ENCODE peak calls at places on chromosomes 3 and 15, in six cellular contexts. One of them, this sample, is unnamed.

GRCh38 chr15:66939451-66940023 is 125.9 kb upstream of the SMAD3 start:
- DNase-seq in endothelial cell of umbilical vein: no peak
- DNase-seq in fibroblast of lung: no peak
- DNase-seq in astrocyte: no peak
- DNase-seq in A549: no peak
- DNase-seq in MM.1S: no peak
- DNase-seq in this sample: no peak

GRCh38 chr3:160825311-160825800 is 69.3 kb downstream of the PPM1L start:
- DNase-seq in MM.1S: no peak
- DNase-seq in A549: no peak
- DNase-seq in endothelial cell of umbilical vein: no peak
- DNase-seq in astrocyte: no peak
- DNase-seq in fibroblast of lung: no peak
- DNase-seq in this sample: no peak

GRCh38 chr15:49915822-49916221 is 203.2 kb downstream of the ATP8B4 start:
- DNase-seq in fibroblast of lung: no peak
- DNase-seq in A549: no peak
- DNase-seq in MM.1S: no peak
- DNase-seq in endothelial cell of umbilical vein: no peak
- DNase-seq in astrocyte: no peak
- DNase-seq in this sample: no peak

GRCh38 chr3:78633626-78634025 is 1134.2 kb downstream of the ROBO1 start:
- DNase-seq in astrocyte: peak; percentile 14
- DNase-seq in MM.1S: no peak
- DNase-seq in A549: no peak
- DNase-seq in fibroblast of lung: peak; percentile 5
- DNase-seq in endothelial cell of umbilical vein: no peak
- DNase-seq in this sample: no peak

GRCh38 chr15:77162872-77163633 is 92.1 kb upstream of the TSPAN3 start:
- DNase-seq in endothelial cell of umbilical vein: no peak
- DNase-seq in A549: no peak
- DNase-seq in fibroblast of lung: no peak
- DNase-seq in astrocyte: no peak
- DNase-seq in MM.1S: no peak
- DNase-seq in this sample: no peak

GRCh38 chr3:152276688-152277087 is 8.0 kb downstream of the MBNL1 start:
- DNase-seq in fibroblast of lung: no peak
- DNase-seq in MM.1S: no peak
- DNase-seq in endothelial cell of umbilical vein: no peak
- DNase-seq in astrocyte: no peak
- DNase-seq in A549: no peak
- DNase-seq in this sample: no peak

GRCh38 chr3:99373088-99373875 is 265.1 kb upstream of the COL8A1 start:
- DNase-seq in fibroblast of lung: no peak
- DNase-seq in MM.1S: no peak
- DNase-seq in astrocyte: peak; percentile 82
- DNase-seq in endothelial cell of umbilical vein: no peak
- DNase-seq in A549: no peak
- DNase-seq in this sample: no peak

GRCh38 chr3:71066849-71067261 is 516.7 kb downstream of the FOXP1 start:
- DNase-seq in MM.1S: no peak
- DNase-seq in astrocyte: peak; percentile 66
- DNase-seq in fibroblast of lung: peak; percentile 80
- DNase-seq in endothelial cell of umbilical vein: peak; percentile 53
- DNase-seq in A549: no peak
- DNase-seq in this sample: no peak

GRCh38 chr3:127062926-127063325 is 80.0 kb downstream of the PLXNA1 start:
- DNase-seq in A549: no peak
- DNase-seq in MM.1S: no peak
- DNase-seq in endothelial cell of umbilical vein: no peak
- DNase-seq in astrocyte: no peak
- DNase-seq in fibroblast of lung: no peak
- DNase-seq in this sample: no peak

GRCh38 chr3:28316226-28316625 is 32.3 kb upstream of the ZCWPW2 start:
- DNase-seq in A549: no peak
- DNase-seq in MM.1S: no peak
- DNase-seq in astrocyte: peak; percentile 8
- DNase-seq in fibroblast of lung: no peak
- DNase-seq in endothelial cell of umbilical vein: no peak
- DNase-seq in this sample: no peak

GRCh38 chr3:113912551-113913246 is 35.1 kb upstream of the ZDHHC23 start:
- DNase-seq in MM.1S: peak; percentile 87
- DNase-seq in endothelial cell of umbilical vein: peak; percentile 66
- DNase-seq in A549: peak; percentile 24
- DNase-seq in fibroblast of lung: peak; percentile 71
- DNase-seq in astrocyte: peak; percentile 50
- DNase-seq in this sample: peak; percentile 50

GRCh38 chr3:172666181-172666872 is 44.5 kb downstream of the NCEH1 start:
- DNase-seq in astrocyte: no peak
- DNase-seq in A549: no peak
- DNase-seq in fibroblast of lung: no peak
- DNase-seq in MM.1S: no peak
- DNase-seq in endothelial cell of umbilical vein: no peak
- DNase-seq in this sample: no peak

GRCh38 chr3:47985376-47985775 is 30.8 kb downstream of the MAP4 start:
- DNase-seq in A549: no peak
- DNase-seq in MM.1S: no peak
- DNase-seq in endothelial cell of umbilical vein: peak; percentile 27
- DNase-seq in fibroblast of lung: no peak
- DNase-seq in astrocyte: no peak
- DNase-seq in this sample: no peak
- H3K4me2 ChIP-seq in A549: no peak overlapping the region
- H3K4me2 ChIP-seq in MM.1S: no peak overlapping the region
- H3K4me2 ChIP-seq in endothelial cell of umbilical vein: peak overlapping the region; percentile 9
- H3K4me2 ChIP-seq in fibroblast of lung: no peak overlapping the region
- H3K4me2 ChIP-seq in astrocyte: no peak overlapping the region
- H3K4me2 ChIP-seq in this sample: no peak overlapping the region

GRCh38 chr15:90044916-90045371 is 43.8 kb downstream of the ZNF710 start:
- DNase-seq in fibroblast of lung: no peak
- DNase-seq in astrocyte: no peak
- DNase-seq in MM.1S: no peak
- DNase-seq in endothelial cell of umbilical vein: no peak
- DNase-seq in A549: no peak
- DNase-seq in this sample: no peak

GRCh38 chr15:90046846-90047481 is 45.8 kb downstream of the ZNF710 start:
- DNase-seq in astrocyte: no peak
- DNase-seq in MM.1S: peak; percentile 91
- DNase-seq in endothelial cell of umbilical vein: no peak
- DNase-seq in fibroblast of lung: no peak
- DNase-seq in A549: no peak
- DNase-seq in this sample: no peak

GRCh38 chr15:90047956-90048575 is 46.9 kb downstream of the ZNF710 start:
- DNase-seq in astrocyte: peak; percentile 19
- DNase-seq in MM.1S: no peak
- DNase-seq in A549: no peak
- DNase-seq in fibroblast of lung: no peak
- DNase-seq in endothelial cell of umbilical vein: no peak
- DNase-seq in this sample: no peak

GRCh38 chr15:90044191-90044590 is 43.1 kb downstream of the ZNF710 start:
- DNase-seq in MM.1S: no peak
- DNase-seq in endothelial cell of umbilical vein: no peak
- DNase-seq in fibroblast of lung: no peak
- DNase-seq in A549: no peak
- DNase-seq in astrocyte: no peak
- DNase-seq in this sample: no peak

GRCh38 chr15:90046289-90046688 is 45.2 kb downstream of the ZNF710 start:
- DNase-seq in A549: no peak
- DNase-seq in endothelial cell of umbilical vein: no peak
- DNase-seq in fibroblast of lung: no peak
- DNase-seq in astrocyte: no peak
- DNase-seq in MM.1S: no peak
- DNase-seq in this sample: no peak
- H3K4me1 ChIP-seq in A549: no peaks in the 10 kb centered on the region
- H3K4me1 ChIP-seq in endothelial cell of umbilical vein: no peaks in the 10 kb centered on the region
- H3K4me1 ChIP-seq in fibroblast of lung: no peaks in the 10 kb centered on the region
- H3K4me1 ChIP-seq in astrocyte: no peaks in the 10 kb centered on the region
- H3K4me1 ChIP-seq in MM.1S: peaks cover 33% of the 10 kb centered on the region
- H3K4me1 ChIP-seq in this sample: peaks cover 18% of the 10 kb centered on the region

DNA sequence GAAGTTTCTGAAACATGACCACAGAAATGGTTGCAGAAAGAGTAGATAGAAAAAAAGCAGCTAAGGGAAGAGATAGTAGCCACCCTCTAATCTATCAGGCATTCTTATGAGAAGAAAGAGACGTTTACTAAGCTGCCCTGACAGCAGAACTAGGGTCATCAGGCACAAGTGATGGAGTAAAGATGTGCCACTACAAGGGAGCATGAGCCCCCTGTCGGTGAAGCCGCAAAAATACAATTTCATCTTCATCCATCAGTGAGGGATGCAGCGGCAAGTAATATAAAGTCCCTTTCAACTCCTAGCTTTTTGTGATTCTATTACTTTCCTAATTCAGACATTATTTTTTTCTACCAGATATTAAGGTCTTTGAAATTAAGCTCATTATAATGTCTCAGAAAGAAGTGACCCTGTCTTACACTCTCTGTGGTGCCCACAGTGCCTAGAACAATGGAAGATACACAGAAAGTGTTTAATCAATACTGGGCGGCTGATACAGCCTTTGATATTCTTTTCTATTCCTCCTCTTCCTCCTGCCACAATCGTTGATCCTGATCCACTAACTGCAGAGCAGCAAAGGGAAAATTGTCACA is 651.6 kb downstream of the NTRK3 start:
- DNase-seq in fibroblast of lung: peak; percentile 17
- DNase-seq in astrocyte: no peak
- DNase-seq in A549: peak; percentile 21
- DNase-seq in endothelial cell of umbilical vein: no peak
- DNase-seq in MM.1S: peak; percentile 12
- DNase-seq in this sample: no peak
- TF ChIP-seq CTCF in fibroblast of lung: peak; percentile 45
- TF ChIP-seq CTCF in astrocyte: peak; percentile 44
- TF ChIP-seq CTCF in A549: peak; percentile 36
- TF ChIP-seq CTCF in endothelial cell of umbilical vein: peak; percentile 21
- TF ChIP-seq CTCF in MM.1S: peak; percentile 55
- TF ChIP-seq CTCF in this sample: no peak

GRCh38 chr15:62625421-62626033 is 417.0 kb upstream of the TPM1 start:
- DNase-seq in MM.1S: no peak
- DNase-seq in fibroblast of lung: peak; percentile 27
- DNase-seq in astrocyte: no peak
- DNase-seq in A549: no peak
- DNase-seq in endothelial cell of umbilical vein: no peak
- DNase-seq in this sample: no peak
- H3K4me2 ChIP-seq in MM.1S: no peak overlapping the region
- H3K4me2 ChIP-seq in fibroblast of lung: peak overlapping the region; percentile 65
- H3K4me2 ChIP-seq in astrocyte: peak overlapping the region; percentile 33
- H3K4me2 ChIP-seq in A549: no peak overlapping the region
- H3K4me2 ChIP-seq in endothelial cell of umbilical vein: no peak overlapping the region
- H3K4me2 ChIP-seq in this sample: no peak overlapping the region

GRCh38 chr3:124832782-124833709 is 54.1 kb downstream of the ITGB5 start:
- DNase-seq in fibroblast of lung: peak; percentile 93
- DNase-seq in MM.1S: no peak
- DNase-seq in endothelial cell of umbilical vein: peak; percentile 71
- DNase-seq in astrocyte: peak; percentile 92
- DNase-seq in A549: no peak
- DNase-seq in this sample: no peak

GRCh38 chr3:124831631-124832184 is 55.5 kb downstream of the ITGB5 start:
- DNase-seq in A549: no peak
- DNase-seq in fibroblast of lung: no peak
- DNase-seq in endothelial cell of umbilical vein: no peak
- DNase-seq in astrocyte: no peak
- DNase-seq in MM.1S: no peak
- DNase-seq in this sample: no peak

GRCh38 chr3:124829819-124830554 is 57.2 kb downstream of the ITGB5 start:
- DNase-seq in MM.1S: no peak
- DNase-seq in A549: no peak
- DNase-seq in endothelial cell of umbilical vein: no peak
- DNase-seq in fibroblast of lung: no peak
- DNase-seq in astrocyte: no peak
- DNase-seq in this sample: no peak

GRCh38 chr3:124826703-124827102 is 60.5 kb downstream of the ITGB5 start:
- DNase-seq in fibroblast of lung: peak; percentile 94
- DNase-seq in A549: no peak
- DNase-seq in astrocyte: peak; percentile 95
- DNase-seq in MM.1S: no peak
- DNase-seq in endothelial cell of umbilical vein: peak; percentile 74
- DNase-seq in this sample: no peak

DNA sequence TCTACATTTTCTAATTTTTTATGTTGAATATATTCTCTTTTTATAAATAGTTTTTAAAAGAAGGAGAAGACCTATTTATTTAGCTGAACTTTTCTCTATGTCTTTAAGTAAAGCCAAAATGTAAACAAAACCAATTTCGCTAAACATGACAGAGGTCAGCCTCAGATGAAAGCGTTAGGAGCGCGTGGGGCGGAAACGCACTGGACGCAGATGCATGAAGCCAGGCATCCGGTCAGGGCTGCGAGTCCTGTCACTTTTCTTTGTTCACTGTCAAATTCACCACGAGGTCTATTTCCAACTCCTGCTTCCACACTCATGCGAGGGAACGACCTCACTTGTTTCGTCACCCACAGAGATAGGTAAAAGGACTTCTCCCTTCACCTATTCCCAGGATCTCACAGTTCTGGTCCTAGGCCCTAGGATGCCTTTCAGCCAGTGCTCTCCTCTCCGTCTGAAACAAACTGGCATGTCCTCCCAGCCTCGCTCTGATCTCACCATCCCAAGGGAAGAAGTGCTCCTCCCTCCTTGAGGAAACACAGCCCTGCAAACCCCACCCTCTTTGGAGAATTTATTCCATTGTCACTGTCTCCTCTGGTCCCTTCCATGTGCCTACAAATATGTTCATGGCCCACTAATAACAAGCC is 57.9 kb downstream of the ITGB5 start:
- DNase-seq in endothelial cell of umbilical vein: no peak
- DNase-seq in A549: no peak
- DNase-seq in astrocyte: no peak
- DNase-seq in MM.1S: no peak
- DNase-seq in fibroblast of lung: no peak
- DNase-seq in this sample: no peak
- H3K4me1 ChIP-seq in endothelial cell of umbilical vein: peaks cover 15% of the 10 kb centered on the region
- H3K4me1 ChIP-seq in A549: peaks cover 75% of the 10 kb centered on the region
- H3K4me1 ChIP-seq in astrocyte: peaks cover 45% of the 10 kb centered on the region
- H3K4me1 ChIP-seq in MM.1S: peaks cover 7% of the 10 kb centered on the region
- H3K4me1 ChIP-seq in fibroblast of lung: peaks cover 35% of the 10 kb centered on the region
- H3K4me1 ChIP-seq in this sample: peaks cover 21% of the 10 kb centered on the region

DNA sequence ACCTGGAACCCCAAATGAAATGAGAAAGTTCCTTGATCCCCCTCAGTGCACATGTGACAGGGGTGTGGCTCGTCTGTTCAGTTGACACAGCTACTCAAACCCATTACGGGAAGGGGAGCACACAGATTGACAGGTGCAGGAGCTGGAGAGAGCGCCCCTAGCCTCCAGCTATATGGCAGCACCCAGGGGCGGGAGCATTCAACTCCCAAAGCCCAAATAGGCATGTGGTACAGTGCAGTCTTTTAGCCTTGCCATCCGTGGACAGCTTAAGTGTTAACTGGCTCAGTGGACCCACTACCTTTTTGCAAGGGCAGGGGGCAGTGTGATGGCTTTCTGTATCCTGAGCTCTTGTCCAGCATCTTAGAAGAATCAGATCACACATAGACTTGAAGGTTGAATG is 1374.2 kb upstream of the ALCAM start:
- DNase-seq in A549: no peak
- DNase-seq in endothelial cell of umbilical vein: no peak
- DNase-seq in fibroblast of lung: no peak
- DNase-seq in MM.1S: no peak
- DNase-seq in astrocyte: no peak
- DNase-seq in this sample: no peak
- TF ChIP-seq CTCF in A549: no peak
- TF ChIP-seq CTCF in endothelial cell of umbilical vein: no peak
- TF ChIP-seq CTCF in fibroblast of lung: no peak
- TF ChIP-seq CTCF in MM.1S: no peak
- TF ChIP-seq CTCF in astrocyte: no peak
- TF ChIP-seq CTCF in this sample: no peak

GRCh38 chr3:193853511-193854219 is 260.7 kb downstream of the OPA1 start:
- DNase-seq in astrocyte: no peak
- DNase-seq in endothelial cell of umbilical vein: peak; percentile 53
- DNase-seq in fibroblast of lung: no peak
- DNase-seq in MM.1S: no peak
- DNase-seq in A549: no peak
- DNase-seq in this sample: no peak
- H3K4me2 ChIP-seq in astrocyte: no peak overlapping the region
- H3K4me2 ChIP-seq in endothelial cell of umbilical vein: peak overlapping the region; percentile 62
- H3K4me2 ChIP-seq in fibroblast of lung: no peak overlapping the region
- H3K4me2 ChIP-seq in MM.1S: no peak overlapping the region
- H3K4me2 ChIP-seq in A549: no peak overlapping the region
- H3K4me2 ChIP-seq in this sample: no peak overlapping the region

GRCh38 chr3:37686225-37686624 is 175.5 kb upstream of the CTDSPL start:
- DNase-seq in A549: peak; percentile 15
- DNase-seq in fibroblast of lung: no peak
- DNase-seq in MM.1S: no peak
- DNase-seq in endothelial cell of umbilical vein: no peak
- DNase-seq in astrocyte: no peak
- DNase-seq in this sample: no peak
- H3K4me1 ChIP-seq in A549: no peaks in the 10 kb centered on the region
- H3K4me1 ChIP-seq in fibroblast of lung: no peaks in the 10 kb centered on the region
- H3K4me1 ChIP-seq in MM.1S: no peaks in the 10 kb centered on the region
- H3K4me1 ChIP-seq in endothelial cell of umbilical vein: no peaks in the 10 kb centered on the region
- H3K4me1 ChIP-seq in astrocyte: no peaks in the 10 kb centered on the region
- H3K4me1 ChIP-seq in this sample: no peaks in the 10 kb centered on the region